ENCODE peak calls at places on chromosomes 16 and 17, in five cellular contexts. L is left lung, Q is gastroesophageal sphincter, K is B cell, G is natural killer cell. Y is an unnamed sample.

GRCh38 chr17:34797724-34798123 is 163.5 kb downstream of the CCT6B start:
- ATAC-seq in L (peak), Q (no peak), K (no peak), G (no peak), Y (peak)

GRCh38 chr17:58818654-58819053 is 63.0 kb downstream of the PPM1E start:
- ATAC-seq in L (peak), Q (no peak), K (no peak), G (no peak), Y (no peak)

GRCh38 chr17:80673152-80673920 is 128.7 kb downstream of the RPTOR start:
- ATAC-seq in L (peak), Q (peak), K (no peak), G (no peak), Y (no peak)

GRCh38 chr17:488993-489757 is 136.6 kb upstream of the RPH3AL start:
- ATAC-seq in L (peak), Q (peak), K (peak), G (no peak), Y (peak)

GRCh38 chr17:27481327-27481726 is 25.1 kb downstream of the KSR1 start:
- ATAC-seq in L (no peak), Q (no peak), K (peak), G (peak), Y (no peak)

GRCh38 chr16:62805221-62805857 is 769.1 kb upstream of the CDH8 start:
- ATAC-seq in L (no peak), Q (no peak), K (no peak), G (no peak), Y (no peak)

GRCh38 chr17:30541802-30542201 is 64.6 kb downstream of the GOSR1 start:
- ATAC-seq in L (no peak), Q (no peak), K (no peak), G (no peak), Y (no peak)

GRCh38 chr16:85347213-85347591 is 234.9 kb upstream of the CIBAR2 start:
- ATAC-seq in L (peak), Q (no peak), K (no peak), G (no peak), Y (peak)

GRCh38 chr17:61451538-61452300 is 503 bp upstream of the TBX4 start:
- ATAC-seq in L (peak), Q (no peak), K (peak), G (no peak), Y (no peak)

GRCh38 chr17:78172284-78173024 is 4.1 kb downstream of the SYNGR2 start:
- ATAC-seq in L (peak), Q (peak), K (peak), G (no peak), Y (no peak)

GRCh38 chr16:11391576-11391975 is 46.3 kb downstream of the RMI2 start:
- ATAC-seq in L (peak), Q (no peak), K (no peak), G (no peak), Y (no peak)

GRCh38 chr16:73033271-73033998 is 14.5 kb downstream of the ZFHX3 start:
- ATAC-seq in L (no peak), Q (no peak), K (no peak), G (no peak), Y (no peak)

GRCh38 chr16:85844169-85844481 is 44.6 kb downstream of the COX4I1 start:
- ATAC-seq in L (no peak), Q (no peak), K (no peak), G (no peak), Y (no peak)

GRCh38 chr17:68595496-68595895 is 5.7 kb downstream of the FAM20A start:
- ATAC-seq in L (no peak), Q (no peak), K (no peak), G (no peak), Y (no peak)

GRCh38 chr16:66069576-66069975 is 296.9 kb upstream of the CDH5 start:
- ATAC-seq in L (no peak), Q (no peak), K (no peak), G (no peak), Y (no peak)

GRCh38 chr17:17017343-17018014 is 24.8 kb upstream of the MPRIP start:
- ATAC-seq in L (no peak), Q (no peak), K (no peak), G (no peak), Y (no peak)

GRCh38 chr16:1993731-1994131 is 4.0 kb downstream of the SYNGR3 start:
- ATAC-seq in L (no peak), Q (no peak), K (no peak), G (no peak), Y (no peak)

GRCh38 chr16:89599451-89599858 is 14.0 kb upstream of the DPEP1 start:
- ATAC-seq in L (no peak), Q (no peak), K (no peak), G (no peak), Y (peak)

GRCh38 chr16:67697407-67697806 is 21.7 kb downstream of the GFOD2 start:
- ATAC-seq in L (no peak), Q (no peak), K (no peak), G (no peak), Y (no peak)

GRCh38 chr16:89667633-89668032 is 10.0 kb downstream of the SPATA33 start:
- ATAC-seq in L (no peak), Q (no peak), K (no peak), G (no peak), Y (no peak)

GRCh38 chr17:12918132-12918531 is 99.7 kb downstream of the ELAC2 start:
- ATAC-seq in L (no peak), Q (no peak), K (no peak), G (no peak), Y (no peak)

GRCh38 chr16:11386791-11387546 is 41.7 kb downstream of the RMI2 start:
- ATAC-seq in L (peak), Q (peak), K (peak), G (no peak), Y (peak)

GRCh38 chr16:68790130-68790761 is 53.1 kb upstream of the TANGO6 start:
- ATAC-seq in L (peak), Q (no peak), K (no peak), G (no peak), Y (no peak)

GRCh38 chr17:82396601-82397435 is 21.3 kb upstream of the HEXD start:
- ATAC-seq in L (no peak), Q (peak), K (no peak), G (no peak), Y (peak)

GRCh38 chr17:379531-380200 is 27.1 kb upstream of the RPH3AL start:
- ATAC-seq in L (no peak), Q (no peak), K (no peak), G (peak), Y (no peak)

GRCh38 chr17:47836601-47837000 is 4.5 kb downstream of the SCRN2 start:
- ATAC-seq in L (no peak), Q (no peak), K (no peak), G (no peak), Y (no peak)

GRCh38 chr16:73848993-73849392 is 447.6 kb upstream of the PSMD7 start:
- ATAC-seq in L (no peak), Q (no peak), K (no peak), G (no peak), Y (no peak)

GRCh38 chr17:63760771-63761539 is 12.4 kb downstream of the CCDC47 start:
- ATAC-seq in L (no peak), Q (no peak), K (no peak), G (no peak), Y (no peak)

GRCh38 chr17:8413321-8413720 is 15.7 kb upstream of the RNF222 start:
- ATAC-seq in L (no peak), Q (no peak), K (no peak), G (no peak), Y (no peak)

GRCh38 chr17:77405867-77406513 is 265.2 kb downstream of the SEC14L1 start:
- ATAC-seq in L (no peak), Q (no peak), K (peak), G (no peak), Y (no peak)

GRCh38 chr17:5500247-5500803 is 14.0 kb downstream of the MIS12 start:
- ATAC-seq in L (no peak), Q (peak), K (peak), G (no peak), Y (no peak)

GRCh38 chr16:57871457-57871856 is 69.2 kb upstream of the KIFC3 start:
- ATAC-seq in L (peak), Q (no peak), K (no peak), G (no peak), Y (peak)

GRCh38 chr17:83096401-83097220 is 17.2 kb downstream of the METRNL start:
- ATAC-seq in L (peak), Q (no peak), K (no peak), G (no peak), Y (no peak)

GRCh38 chr16:53664724-53665345 is 38.8 kb downstream of the RPGRIP1L start:
- ATAC-seq in L (peak), Q (no peak), K (no peak), G (no peak), Y (no peak)